ENCODE peak calls at places on chromosomes 2 and 18, in five cellular contexts. One of them, this sample, is unnamed. For H3K27me3, the result is how much of the 10 kb centered on the place peaks cover.

GRCh38 chr2:172225786-172226185 is 123.1 kb upstream of the DLX2 start:
- DNase-seq in BE2C: no peak
- DNase-seq in esophagus muscularis mucosa: no peak
- DNase-seq in breast epithelium: no peak
- DNase-seq in heart left ventricle: no peak
- DNase-seq in this sample: no peak

GRCh38 chr2:56287508-56287907 is 103.7 kb downstream of the CCDC85A start:
- DNase-seq in BE2C: no peak
- DNase-seq in esophagus muscularis mucosa: no peak
- DNase-seq in breast epithelium: no peak
- DNase-seq in heart left ventricle: no peak
- DNase-seq in this sample: no peak

GRCh38 chr18:45386256-45386655 is 229.0 kb upstream of the SLC14A2 start:
- DNase-seq in BE2C: peak
- DNase-seq in esophagus muscularis mucosa: no peak
- DNase-seq in breast epithelium: no peak
- DNase-seq in heart left ventricle: no peak
- DNase-seq in this sample: peak

GRCh38 chr2:226600184-226600583 is 199.4 kb downstream of the IRS1 start:
- DNase-seq in BE2C: no peak
- DNase-seq in esophagus muscularis mucosa: no peak
- DNase-seq in breast epithelium: no peak
- DNase-seq in heart left ventricle: no peak
- DNase-seq in this sample: no peak

GRCh38 chr2:45024600-45025291 is 15.5 kb upstream of the SIX2 start:
- DNase-seq in BE2C: no peak
- DNase-seq in esophagus muscularis mucosa: no peak
- DNase-seq in breast epithelium: no peak
- DNase-seq in heart left ventricle: no peak
- DNase-seq in this sample: no peak

GRCh38 chr2:109409347-109410020 is 204.3 kb downstream of the SEPTIN10 start:
- DNase-seq in BE2C: no peak
- DNase-seq in esophagus muscularis mucosa: no peak
- DNase-seq in breast epithelium: no peak
- DNase-seq in heart left ventricle: no peak
- DNase-seq in this sample: no peak

GRCh38 chr2:59585657-59586056 is 967.8 kb downstream of the BCL11A start:
- DNase-seq in BE2C: no peak
- DNase-seq in esophagus muscularis mucosa: no peak
- DNase-seq in breast epithelium: no peak
- DNase-seq in heart left ventricle: no peak
- DNase-seq in this sample: no peak

GRCh38 chr2:192091480-192091879 is 103.3 kb downstream of the TMEFF2 start:
- DNase-seq in BE2C: no peak
- DNase-seq in esophagus muscularis mucosa: no peak
- DNase-seq in breast epithelium: no peak
- DNase-seq in heart left ventricle: no peak
- DNase-seq in this sample: no peak

GRCh38 chr2:3780477-3781402 is 77.4 kb downstream of the DCDC2C start:
- DNase-seq in BE2C: peak
- DNase-seq in esophagus muscularis mucosa: no peak
- DNase-seq in breast epithelium: peak
- DNase-seq in heart left ventricle: peak
- DNase-seq in this sample: peak

GRCh38 chr2:240619506-240620148 is 5.7 kb upstream of the GPR35 start:
- DNase-seq in BE2C: peak
- DNase-seq in esophagus muscularis mucosa: no peak
- DNase-seq in breast epithelium: no peak
- DNase-seq in heart left ventricle: peak
- DNase-seq in this sample: peak

GRCh38 chr2:228066416-228066815 is 115.1 kb downstream of the SPHKAP start:
- DNase-seq in BE2C: no peak
- DNase-seq in esophagus muscularis mucosa: no peak
- DNase-seq in breast epithelium: no peak
- DNase-seq in heart left ventricle: no peak
- DNase-seq in this sample: no peak

GRCh38 chr2:50746526-50746925 is 285.4 kb downstream of the NRXN1 start:
- DNase-seq in BE2C: peak
- DNase-seq in esophagus muscularis mucosa: no peak
- DNase-seq in breast epithelium: no peak
- DNase-seq in heart left ventricle: no peak
- DNase-seq in this sample: peak

GRCh38 chr2:148877403-148877740 is 2.3 kb downstream of the KIF5C start:
- DNase-seq in BE2C: no peak
- DNase-seq in esophagus muscularis mucosa: no peak
- DNase-seq in breast epithelium: no peak
- DNase-seq in heart left ventricle: no peak
- DNase-seq in this sample: no peak

GRCh38 chr2:18046017-18046416 is 167.6 kb downstream of the KCNS3 start:
- DNase-seq in BE2C: no peak
- DNase-seq in esophagus muscularis mucosa: no peak
- DNase-seq in breast epithelium: no peak
- DNase-seq in heart left ventricle: no peak
- DNase-seq in this sample: no peak

GRCh38 chr18:41753826-41754225 is 201.2 kb upstream of the PIK3C3 start:
- DNase-seq in BE2C: no peak
- DNase-seq in esophagus muscularis mucosa: no peak
- DNase-seq in breast epithelium: no peak
- DNase-seq in heart left ventricle: no peak
- DNase-seq in this sample: no peak

GRCh38 chr2:105561401-105561800 is 162.6 kb upstream of the FHL2 start:
- DNase-seq in BE2C: no peak
- DNase-seq in esophagus muscularis mucosa: no peak
- DNase-seq in breast epithelium: no peak
- DNase-seq in heart left ventricle: no peak
- DNase-seq in this sample: no peak

GRCh38 chr2:190678444-190679162 is 29.7 kb downstream of the NAB1 start:
- DNase-seq in BE2C: peak
- DNase-seq in esophagus muscularis mucosa: no peak
- DNase-seq in breast epithelium: no peak
- DNase-seq in heart left ventricle: no peak
- DNase-seq in this sample: no peak

GRCh38 chr2:43609304-43609883 is 13.6 kb upstream of the THADA start:
- DNase-seq in BE2C: peak
- DNase-seq in esophagus muscularis mucosa: no peak
- DNase-seq in breast epithelium: no peak
- DNase-seq in heart left ventricle: no peak
- DNase-seq in this sample: peak

GRCh38 chr2:155841442-155841841 is 491.1 kb downstream of the NR4A2 start:
- DNase-seq in BE2C: no peak
- DNase-seq in esophagus muscularis mucosa: no peak
- DNase-seq in breast epithelium: no peak
- DNase-seq in heart left ventricle: no peak
- DNase-seq in this sample: no peak

GRCh38 chr2:232477751-232478510 is 9.7 kb downstream of the ECEL1 start:
- DNase-seq in BE2C: peak
- DNase-seq in esophagus muscularis mucosa: no peak
- DNase-seq in breast epithelium: no peak
- DNase-seq in heart left ventricle: no peak
- DNase-seq in this sample: peak

GRCh38 chr2:226909131-226909530 is 73.3 kb downstream of the RHBDD1 start:
- DNase-seq in BE2C: no peak
- DNase-seq in esophagus muscularis mucosa: no peak
- DNase-seq in breast epithelium: no peak
- DNase-seq in heart left ventricle: no peak
- DNase-seq in this sample: no peak

GRCh38 chr2:46117379-46117778 is 179.8 kb upstream of the EPAS1 start:
- DNase-seq in BE2C: no peak
- DNase-seq in esophagus muscularis mucosa: no peak
- DNase-seq in breast epithelium: no peak
- DNase-seq in heart left ventricle: no peak
- DNase-seq in this sample: no peak

GRCh38 chr2:160294339-160294803 is 94.3 kb upstream of the ITGB6 start:
- DNase-seq in BE2C: no peak
- DNase-seq in esophagus muscularis mucosa: no peak
- DNase-seq in breast epithelium: no peak
- DNase-seq in heart left ventricle: peak
- DNase-seq in this sample: no peak

GRCh38 chr2:208361077-208361441 is 45.5 kb upstream of the PTH2R start:
- DNase-seq in BE2C: no peak
- DNase-seq in esophagus muscularis mucosa: no peak
- DNase-seq in breast epithelium: no peak
- DNase-seq in heart left ventricle: no peak
- DNase-seq in this sample: no peak

GRCh38 chr2:161424179-161424763 is 8.2 kb downstream of the TBR1 start:
- DNase-seq in BE2C: no peak
- DNase-seq in esophagus muscularis mucosa: no peak
- DNase-seq in breast epithelium: no peak
- DNase-seq in heart left ventricle: no peak
- DNase-seq in this sample: no peak

GRCh38 chr2:161423351-161424178 is 7.5 kb downstream of the TBR1 start:
- DNase-seq in BE2C: no peak
- DNase-seq in esophagus muscularis mucosa: no peak
- DNase-seq in breast epithelium: no peak
- DNase-seq in heart left ventricle: peak
- DNase-seq in this sample: no peak

GRCh38 chr2:161424992-161425391 is 8.9 kb downstream of the TBR1 start:
- DNase-seq in BE2C: no peak
- DNase-seq in esophagus muscularis mucosa: no peak
- DNase-seq in breast epithelium: no peak
- DNase-seq in heart left ventricle: no peak
- DNase-seq in this sample: no peak

GRCh38 chr2:161420406-161421025 is 4.4 kb downstream of the TBR1 start:
- DNase-seq in BE2C: no peak
- DNase-seq in esophagus muscularis mucosa: no peak
- DNase-seq in breast epithelium: no peak
- DNase-seq in heart left ventricle: no peak
- DNase-seq in this sample: no peak

DNA sequence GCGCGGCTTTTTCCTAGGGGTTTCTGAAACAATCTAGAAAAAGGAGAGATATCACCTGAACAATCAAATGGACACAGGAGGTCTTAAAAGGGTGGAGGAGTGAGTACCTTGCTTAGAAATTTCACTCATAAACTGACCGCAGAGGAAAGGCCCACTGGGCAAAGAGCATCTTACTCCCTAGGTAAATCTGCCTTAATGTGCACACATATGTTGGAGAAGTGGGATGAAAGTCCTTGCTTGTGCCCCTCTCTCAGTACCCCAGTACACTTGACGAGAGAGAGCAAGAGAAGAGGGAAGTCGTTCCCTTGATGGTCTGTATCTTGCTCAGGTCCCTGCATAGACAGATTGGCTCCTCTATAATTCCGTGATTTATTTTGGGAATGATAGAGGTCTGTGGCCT is 6.7 kb downstream of the TBR1 start:
- DNase-seq in BE2C: no peak
- DNase-seq in esophagus muscularis mucosa: no peak
- DNase-seq in breast epithelium: no peak
- DNase-seq in heart left ventricle: no peak
- DNase-seq in this sample: no peak
- H3K27me3 ChIP-seq in BE2C: half or more
- H3K27me3 ChIP-seq in esophagus muscularis mucosa: half or more
- H3K27me3 ChIP-seq in breast epithelium: half or more
- H3K27me3 ChIP-seq in heart left ventricle: half or more
- H3K27me3 ChIP-seq in this sample: under half

DNA sequence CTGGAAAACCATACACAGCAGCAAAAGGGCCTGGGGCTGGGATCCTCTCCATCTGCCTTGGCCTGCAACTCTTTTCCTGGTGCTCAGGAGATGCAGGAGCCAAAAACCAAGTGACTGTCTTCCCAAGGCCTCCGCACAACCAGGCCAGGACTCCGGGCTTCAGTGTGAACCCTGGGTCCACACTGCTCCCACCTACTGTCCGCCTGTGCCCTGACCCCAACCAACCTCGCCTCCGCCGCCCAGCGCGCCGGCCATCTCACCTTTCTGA is 1.1 kb downstream of the FEV start:
- DNase-seq in BE2C: no peak
- DNase-seq in esophagus muscularis mucosa: no peak
- DNase-seq in breast epithelium: no peak
- DNase-seq in heart left ventricle: no peak
- DNase-seq in this sample: no peak
- H3K4me3 ChIP-seq in BE2C: peak
- H3K4me3 ChIP-seq in esophagus muscularis mucosa: peak
- H3K4me3 ChIP-seq in breast epithelium: no peak
- H3K4me3 ChIP-seq in heart left ventricle: no peak
- H3K4me3 ChIP-seq in this sample: peak

GRCh38 chr2:25341031-25341727 is 546 bp downstream of the DNMT3A start:
- DNase-seq in BE2C: peak
- DNase-seq in esophagus muscularis mucosa: no peak
- DNase-seq in breast epithelium: no peak
- DNase-seq in heart left ventricle: no peak
- DNase-seq in this sample: no peak

GRCh38 chr2:25338401-25338800 is 3.3 kb downstream of the DNMT3A start:
- DNase-seq in BE2C: no peak
- DNase-seq in esophagus muscularis mucosa: no peak
- DNase-seq in breast epithelium: no peak
- DNase-seq in heart left ventricle: no peak
- DNase-seq in this sample: no peak

GRCh38 chr2:25339121-25339738 is 2.5 kb downstream of the DNMT3A start:
- DNase-seq in BE2C: no peak
- DNase-seq in esophagus muscularis mucosa: no peak
- DNase-seq in breast epithelium: no peak
- DNase-seq in heart left ventricle: no peak
- DNase-seq in this sample: peak

GRCh38 chr2:25340340-25340886 is 1.3 kb downstream of the DNMT3A start:
- DNase-seq in BE2C: peak
- DNase-seq in esophagus muscularis mucosa: no peak
- DNase-seq in breast epithelium: no peak
- DNase-seq in heart left ventricle: no peak
- DNase-seq in this sample: no peak

DNA sequence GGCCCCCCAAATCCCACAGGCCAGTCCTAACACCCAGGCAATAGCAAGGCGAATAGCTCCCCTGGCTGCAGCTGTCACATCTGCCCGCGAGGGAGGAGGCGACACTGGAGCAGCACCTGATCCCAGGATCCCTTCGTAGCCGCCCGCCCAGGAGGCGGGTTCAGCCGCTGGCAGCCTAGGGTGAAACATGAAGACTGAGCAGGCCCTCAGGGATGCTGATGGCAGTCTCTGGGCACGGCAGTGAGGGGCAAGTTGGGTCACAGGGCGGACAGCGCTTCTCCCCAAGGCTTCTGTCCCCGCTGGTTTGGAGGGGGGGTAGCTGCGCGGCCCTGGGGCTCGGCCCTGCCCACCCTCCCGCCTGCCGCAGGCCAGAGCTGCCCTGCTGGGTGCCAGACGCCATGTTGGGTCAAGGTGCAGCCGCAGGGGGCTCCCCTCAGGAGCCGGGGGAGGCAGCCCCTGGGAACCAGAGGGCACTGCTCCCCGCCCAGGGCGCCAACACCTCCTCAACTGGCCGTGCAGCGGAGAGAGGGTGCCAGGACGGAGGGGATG is 1.9 kb downstream of the DNMT3A start:
- DNase-seq in BE2C: peak
- DNase-seq in esophagus muscularis mucosa: no peak
- DNase-seq in breast epithelium: peak
- DNase-seq in heart left ventricle: no peak
- DNase-seq in this sample: peak
- TF ChIP-seq CTCF in BE2C: no peak
- TF ChIP-seq CTCF in esophagus muscularis mucosa: no peak
- TF ChIP-seq CTCF in breast epithelium: no peak
- TF ChIP-seq CTCF in heart left ventricle: no peak
- TF ChIP-seq CTCF in this sample: no peak

DNA sequence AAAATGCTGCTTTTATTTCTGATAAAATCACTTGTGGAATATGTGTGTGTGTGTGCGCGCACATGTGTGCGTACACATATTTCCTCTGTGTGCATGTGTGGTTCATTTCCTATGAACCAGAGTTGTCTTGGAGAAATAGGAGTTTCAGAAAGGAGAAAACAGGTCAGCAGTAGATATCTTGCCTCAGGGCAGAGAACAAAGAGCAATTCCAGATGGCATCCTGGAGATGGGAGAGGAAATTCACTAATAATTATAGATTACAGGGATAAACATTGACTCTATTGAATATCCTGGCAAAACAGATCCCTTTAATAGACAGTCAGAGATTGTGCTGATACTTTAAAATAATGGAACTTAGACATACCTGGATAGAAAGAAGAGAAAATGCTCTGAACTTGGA is 298.0 kb downstream of the TRIB2 start:
- DNase-seq in BE2C: peak
- DNase-seq in esophagus muscularis mucosa: no peak
- DNase-seq in breast epithelium: no peak
- DNase-seq in heart left ventricle: no peak
- DNase-seq in this sample: no peak
- H3K27me3 ChIP-seq in BE2C: under half
- H3K27me3 ChIP-seq in esophagus muscularis mucosa: under half
- H3K27me3 ChIP-seq in breast epithelium: under half
- H3K27me3 ChIP-seq in heart left ventricle: under half
- H3K27me3 ChIP-seq in this sample: under half